ENCODE peak calls at places on chromosome 5, in ten cellular contexts. One of them, this sample, is unnamed.

GRCh38 chr5:12522116-12522515 is 617.9 kb upstream of the CTNND2 start:
- DNase-seq in ovary: no peak
- DNase-seq in suprapubic skin: no peak
- DNase-seq in lower leg skin: no peak
- DNase-seq in prostate gland: no peak
- DNase-seq in H1: no peak
- DNase-seq in sigmoid colon: no peak
- DNase-seq in breast epithelium: no peak
- DNase-seq in thyroid gland: no peak
- DNase-seq in body of pancreas: no peak
- DNase-seq in this sample: no peak

GRCh38 chr5:172444110-172444510 is 10.2 kb downstream of the SH3PXD2B start:
- DNase-seq in ovary: peak; percentile 29
- DNase-seq in suprapubic skin: peak; percentile 56
- DNase-seq in lower leg skin: peak; percentile 85
- DNase-seq in prostate gland: no peak
- DNase-seq in H1: no peak
- DNase-seq in sigmoid colon: no peak
- DNase-seq in breast epithelium: no peak
- DNase-seq in thyroid gland: no peak
- DNase-seq in body of pancreas: no peak
- DNase-seq in this sample: no peak

GRCh38 chr5:172164773-172165212 is 23.2 kb downstream of the STK10 start:
- DNase-seq in ovary: no peak
- DNase-seq in suprapubic skin: no peak
- DNase-seq in lower leg skin: no peak
- DNase-seq in prostate gland: no peak
- DNase-seq in H1: no peak
- DNase-seq in sigmoid colon: no peak
- DNase-seq in breast epithelium: no peak
- DNase-seq in thyroid gland: no peak
- DNase-seq in body of pancreas: no peak
- DNase-seq in this sample: no peak

GRCh38 chr5:172414618-172415599 is 39.4 kb downstream of the SH3PXD2B start:
- DNase-seq in ovary: peak; percentile 72
- DNase-seq in suprapubic skin: no peak
- DNase-seq in lower leg skin: no peak
- DNase-seq in prostate gland: peak; percentile 80
- DNase-seq in H1: no peak
- DNase-seq in sigmoid colon: peak; percentile 96
- DNase-seq in breast epithelium: no peak
- DNase-seq in thyroid gland: peak; percentile 94
- DNase-seq in body of pancreas: peak; percentile 52
- DNase-seq in this sample: no peak

GRCh38 chr5:179794171-179794570 is 385 bp downstream of the LTC4S start:
- DNase-seq in ovary: peak; percentile 37
- DNase-seq in suprapubic skin: peak; percentile 66
- DNase-seq in lower leg skin: no peak
- DNase-seq in prostate gland: no peak
- DNase-seq in H1: no peak
- DNase-seq in sigmoid colon: peak; percentile 63
- DNase-seq in breast epithelium: no peak
- DNase-seq in thyroid gland: no peak
- DNase-seq in body of pancreas: no peak
- DNase-seq in this sample: no peak

GRCh38 chr5:71939452-71939932 is 167.8 kb upstream of the MAP1B start:
- DNase-seq in ovary: no peak
- DNase-seq in suprapubic skin: no peak
- DNase-seq in lower leg skin: no peak
- DNase-seq in prostate gland: no peak
- DNase-seq in H1: no peak
- DNase-seq in sigmoid colon: no peak
- DNase-seq in breast epithelium: no peak
- DNase-seq in thyroid gland: no peak
- DNase-seq in body of pancreas: no peak
- DNase-seq in this sample: no peak

GRCh38 chr5:132391870-132392269 is 22.4 kb downstream of the SLC22A5 start:
- DNase-seq in ovary: no peak
- DNase-seq in suprapubic skin: no peak
- DNase-seq in lower leg skin: no peak
- DNase-seq in prostate gland: no peak
- DNase-seq in H1: no peak
- DNase-seq in sigmoid colon: no peak
- DNase-seq in breast epithelium: no peak
- DNase-seq in thyroid gland: no peak
- DNase-seq in body of pancreas: no peak
- DNase-seq in this sample: no peak

GRCh38 chr5:109857405-109858031 is 167.8 kb downstream of the MAN2A1 start:
- DNase-seq in ovary: no peak
- DNase-seq in suprapubic skin: no peak
- DNase-seq in lower leg skin: no peak
- DNase-seq in prostate gland: no peak
- DNase-seq in H1: no peak
- DNase-seq in sigmoid colon: no peak
- DNase-seq in breast epithelium: no peak
- DNase-seq in thyroid gland: no peak
- DNase-seq in body of pancreas: no peak
- DNase-seq in this sample: no peak

GRCh38 chr5:100900142-100900795 is 2.8 kb downstream of the ST8SIA4 start:
- DNase-seq in ovary: no peak
- DNase-seq in suprapubic skin: peak; percentile 59
- DNase-seq in lower leg skin: peak; percentile 88
- DNase-seq in prostate gland: no peak
- DNase-seq in H1: peak; percentile 54
- DNase-seq in sigmoid colon: peak; percentile 67
- DNase-seq in breast epithelium: no peak
- DNase-seq in thyroid gland: peak; percentile 6
- DNase-seq in body of pancreas: no peak
- DNase-seq in this sample: peak; percentile 88

GRCh38 chr5:38433160-38433861 is 123.1 kb downstream of the LIFR start:
- DNase-seq in ovary: peak; percentile 54
- DNase-seq in suprapubic skin: no peak
- DNase-seq in lower leg skin: peak; percentile 77
- DNase-seq in prostate gland: no peak
- DNase-seq in H1: no peak
- DNase-seq in sigmoid colon: peak; percentile 74
- DNase-seq in breast epithelium: no peak
- DNase-seq in thyroid gland: no peak
- DNase-seq in body of pancreas: no peak
- DNase-seq in this sample: no peak

GRCh38 chr5:14265574-14265973 is 122.4 kb downstream of the TRIO start:
- DNase-seq in ovary: no peak
- DNase-seq in suprapubic skin: no peak
- DNase-seq in lower leg skin: no peak
- DNase-seq in prostate gland: no peak
- DNase-seq in H1: no peak
- DNase-seq in sigmoid colon: no peak
- DNase-seq in breast epithelium: no peak
- DNase-seq in thyroid gland: no peak
- DNase-seq in body of pancreas: no peak
- DNase-seq in this sample: no peak

GRCh38 chr5:16178745-16179372 is 732 bp downstream of the MARCHF11 start:
- DNase-seq in ovary: peak; percentile 84
- DNase-seq in suprapubic skin: no peak
- DNase-seq in lower leg skin: no peak
- DNase-seq in prostate gland: peak; percentile 67
- DNase-seq in H1: peak; percentile 97
- DNase-seq in sigmoid colon: no peak
- DNase-seq in breast epithelium: peak; percentile 81
- DNase-seq in thyroid gland: peak; percentile 31
- DNase-seq in body of pancreas: peak; percentile 87
- DNase-seq in this sample: peak; percentile 28
- TF ChIP-seq CTCF in ovary: no peak
- TF ChIP-seq CTCF in suprapubic skin: no peak
- TF ChIP-seq CTCF in lower leg skin: no peak
- TF ChIP-seq CTCF in prostate gland: no peak
- TF ChIP-seq CTCF in H1: no peak
- TF ChIP-seq CTCF in sigmoid colon: no peak
- TF ChIP-seq CTCF in breast epithelium: no peak
- TF ChIP-seq CTCF in thyroid gland: no peak
- TF ChIP-seq CTCF in body of pancreas: no peak
- TF ChIP-seq CTCF in this sample: no peak

GRCh38 chr5:66361070-66361469 is 217.0 kb downstream of the SREK1 start:
- DNase-seq in ovary: no peak
- DNase-seq in suprapubic skin: no peak
- DNase-seq in lower leg skin: no peak
- DNase-seq in prostate gland: no peak
- DNase-seq in H1: no peak
- DNase-seq in sigmoid colon: no peak
- DNase-seq in breast epithelium: no peak
- DNase-seq in thyroid gland: no peak
- DNase-seq in body of pancreas: no peak
- DNase-seq in this sample: no peak
- TF ChIP-seq POLR2A in ovary: no peak
- TF ChIP-seq POLR2A in suprapubic skin: no peak
- TF ChIP-seq POLR2A in lower leg skin: no peak
- TF ChIP-seq POLR2A in prostate gland: no peak
- TF ChIP-seq POLR2A in H1: no peak
- TF ChIP-seq POLR2A in sigmoid colon: no peak
- TF ChIP-seq POLR2A in breast epithelium: no peak
- TF ChIP-seq POLR2A in thyroid gland: no peak
- TF ChIP-seq POLR2A in body of pancreas: no peak
- TF ChIP-seq POLR2A in this sample: no peak

GRCh38 chr5:77073667-77074066 is 13.4 kb downstream of the ZBED3 start:
- DNase-seq in ovary: no peak
- DNase-seq in suprapubic skin: no peak
- DNase-seq in lower leg skin: no peak
- DNase-seq in prostate gland: no peak
- DNase-seq in H1: no peak
- DNase-seq in sigmoid colon: no peak
- DNase-seq in breast epithelium: no peak
- DNase-seq in thyroid gland: no peak
- DNase-seq in body of pancreas: no peak
- DNase-seq in this sample: no peak

GRCh38 chr5:77080905-77081304 is 6.2 kb downstream of the ZBED3 start:
- DNase-seq in ovary: no peak
- DNase-seq in suprapubic skin: no peak
- DNase-seq in lower leg skin: no peak
- DNase-seq in prostate gland: no peak
- DNase-seq in H1: no peak
- DNase-seq in sigmoid colon: no peak
- DNase-seq in breast epithelium: no peak
- DNase-seq in thyroid gland: no peak
- DNase-seq in body of pancreas: no peak
- DNase-seq in this sample: no peak

GRCh38 chr5:77076961-77077820 is 9.9 kb downstream of the ZBED3 start:
- DNase-seq in ovary: peak; percentile 68
- DNase-seq in suprapubic skin: peak; percentile 67
- DNase-seq in lower leg skin: peak; percentile 93
- DNase-seq in prostate gland: peak; percentile 24
- DNase-seq in H1: peak; percentile 94
- DNase-seq in sigmoid colon: peak; percentile 83
- DNase-seq in breast epithelium: no peak
- DNase-seq in thyroid gland: peak; percentile 66
- DNase-seq in body of pancreas: peak; percentile 43
- DNase-seq in this sample: peak; percentile 81

GRCh38 chr5:77074745-77075144 is 12.3 kb downstream of the ZBED3 start:
- DNase-seq in ovary: no peak
- DNase-seq in suprapubic skin: no peak
- DNase-seq in lower leg skin: no peak
- DNase-seq in prostate gland: no peak
- DNase-seq in H1: no peak
- DNase-seq in sigmoid colon: no peak
- DNase-seq in breast epithelium: no peak
- DNase-seq in thyroid gland: no peak
- DNase-seq in body of pancreas: no peak
- DNase-seq in this sample: no peak

DNA sequence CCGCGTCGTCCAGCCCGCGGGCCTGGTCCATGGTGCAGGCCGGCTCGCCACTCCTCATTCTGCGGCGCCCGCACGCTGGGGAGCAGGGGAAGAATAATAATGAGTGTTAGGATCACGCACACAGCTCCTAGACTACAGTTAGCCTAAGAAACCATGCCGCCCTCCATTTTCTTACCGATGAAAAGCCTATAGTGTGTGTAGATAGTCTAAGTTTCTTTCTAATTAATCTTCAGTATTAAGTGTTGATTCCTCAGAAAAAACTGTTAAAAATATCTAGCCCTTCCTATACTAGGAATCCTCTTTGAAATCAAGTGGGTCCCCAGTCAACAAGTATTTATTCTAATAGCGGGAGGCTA is 9.3 kb downstream of the ZBED3 start:
- DNase-seq in ovary: no peak
- DNase-seq in suprapubic skin: no peak
- DNase-seq in lower leg skin: no peak
- DNase-seq in prostate gland: no peak
- DNase-seq in H1: no peak
- DNase-seq in sigmoid colon: no peak
- DNase-seq in breast epithelium: no peak
- DNase-seq in thyroid gland: no peak
- DNase-seq in body of pancreas: no peak
- DNase-seq in this sample: no peak
- TF ChIP-seq CTCF in ovary: no peak
- TF ChIP-seq CTCF in suprapubic skin: no peak
- TF ChIP-seq CTCF in lower leg skin: no peak
- TF ChIP-seq CTCF in prostate gland: no peak
- TF ChIP-seq CTCF in H1: no peak
- TF ChIP-seq CTCF in sigmoid colon: peak; percentile 8
- TF ChIP-seq CTCF in breast epithelium: no peak
- TF ChIP-seq CTCF in thyroid gland: no peak
- TF ChIP-seq CTCF in body of pancreas: no peak
- TF ChIP-seq CTCF in this sample: no peak

DNA sequence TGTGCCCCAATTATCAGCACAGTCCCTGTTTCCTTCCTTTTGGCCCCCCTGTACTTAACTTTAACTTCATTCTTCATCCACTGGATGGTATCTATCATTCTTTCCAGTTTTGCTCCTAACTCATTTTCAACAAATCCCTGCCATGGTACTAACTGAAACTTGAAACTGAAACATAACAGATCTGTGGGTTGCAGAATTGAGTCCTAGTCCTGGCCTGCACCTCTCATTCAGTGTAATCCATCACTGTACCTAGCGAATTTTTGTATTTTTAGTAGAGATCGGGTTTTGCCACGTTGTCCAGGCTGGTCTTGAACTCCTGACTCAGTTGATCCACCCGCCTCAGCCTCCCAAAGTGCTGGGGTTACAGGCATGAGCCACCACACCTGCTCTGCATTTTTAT is 15.3 kb upstream of the PIK3R1 start:
- DNase-seq in ovary: no peak
- DNase-seq in suprapubic skin: no peak
- DNase-seq in lower leg skin: no peak
- DNase-seq in prostate gland: no peak
- DNase-seq in H1: no peak
- DNase-seq in sigmoid colon: no peak
- DNase-seq in breast epithelium: no peak
- DNase-seq in thyroid gland: no peak
- DNase-seq in body of pancreas: no peak
- DNase-seq in this sample: no peak
- TF ChIP-seq POLR2A in ovary: no peak
- TF ChIP-seq POLR2A in suprapubic skin: no peak
- TF ChIP-seq POLR2A in lower leg skin: no peak
- TF ChIP-seq POLR2A in prostate gland: no peak
- TF ChIP-seq POLR2A in H1: no peak
- TF ChIP-seq POLR2A in sigmoid colon: no peak
- TF ChIP-seq POLR2A in breast epithelium: no peak
- TF ChIP-seq POLR2A in thyroid gland: no peak
- TF ChIP-seq POLR2A in body of pancreas: no peak
- TF ChIP-seq POLR2A in this sample: no peak